ENCODE peak calls at places on chromosomes 1 and 21, in eight cellular contexts. L is thoracic aorta, B is NT2/D1, H is hepatocyte, W is aorta, I is colonic mucosa, K is heart left ventricle, Y is Peyer's patch. E is an unnamed sample.

GRCh38 chr1:101236546-101237228 is at the start of gene S1PR1:
- DNase-seq in Y (peak; percentile 63), K (peak; percentile 87), L (no peak), B (no peak), H (peak; percentile 71), I (peak; percentile 40), W (peak; percentile 84), E (peak; percentile 83)

GRCh38 chr1:14113841-14114567 is 414.0 kb downstream of the PRDM2 start:
- DNase-seq in H (peak; percentile 78), Y (no peak), K (peak; percentile 23), W (no peak), L (no peak), B (peak; percentile 60), I (peak; percentile 35), E (peak; percentile 34)

GRCh38 chr1:218488531-218488930 is 143.4 kb downstream of the TGFB2 start:
- DNase-seq in B (no peak), W (no peak), I (no peak), H (no peak), Y (no peak), L (no peak), K (no peak), E (no peak)

GRCh38 chr1:58397187-58397820 is 149.2 kb downstream of the OMA1 start:
- DNase-seq in Y (no peak), B (no peak), K (no peak), I (no peak), W (no peak), L (no peak), H (peak; percentile 17), E (no peak)

GRCh38 chr1:7300893-7301292 is 470.2 kb upstream of the VAMP3 start:
- DNase-seq in B (no peak), L (no peak), H (peak; percentile 72), Y (no peak), I (peak; percentile 26), K (no peak), W (no peak), E (no peak)

GRCh38 chr1:51518730-51519047 is 377 bp downstream of the EPS15 start:
- DNase-seq in K (peak; percentile 57), I (peak; percentile 69), Y (peak; percentile 89), B (no peak), L (no peak), H (peak; percentile 89), W (peak; percentile 65), E (peak; percentile 50)

GRCh38 chr1:9284061-9284460 is 8.6 kb upstream of the SPSB1 start:
- DNase-seq in H (no peak), K (no peak), I (no peak), L (no peak), Y (no peak), B (no peak), W (no peak), E (no peak)

GRCh38 chr1:198064181-198064580 is 92.6 kb upstream of the NEK7 start:
- DNase-seq in W (no peak), B (no peak), I (no peak), Y (no peak), H (no peak), K (no peak), L (no peak), E (no peak)

GRCh38 chr21:24336491-24336890 is 1270.8 kb downstream of the MRPL39 start:
- DNase-seq in H (no peak), L (no peak), I (no peak), Y (no peak), K (no peak), B (no peak), W (no peak), E (no peak)

GRCh38 chr1:200030791-200031190 is 3.3 kb downstream of the NR5A2 start:
- DNase-seq in Y (no peak), W (no peak), L (no peak), K (no peak), I (no peak), H (no peak), B (no peak), E (no peak)

GRCh38 chr1:7650801-7651200 is 120.3 kb upstream of the VAMP3 start:
- DNase-seq in I (no peak), L (no peak), H (peak; percentile 73), B (no peak), K (no peak), W (no peak), Y (no peak), E (no peak)

GRCh38 chr21:36125513-36126121 is 9.3 kb upstream of the CBR3 start:
- DNase-seq in W (peak; percentile 64), Y (no peak), B (no peak), L (no peak), H (peak; percentile 73), K (peak; percentile 32), I (peak; percentile 69), E (peak; percentile 40)

GRCh38 chr1:59750612-59751395 is 63.9 kb upstream of the HOOK1 start:
- DNase-seq in I (no peak), W (peak; percentile 72), K (no peak), H (peak; percentile 71), B (no peak), L (peak; percentile 26), Y (no peak), E (no peak)

GRCh38 chr21:34882719-34883131 is 166.4 kb downstream of the RUNX1 start:
- DNase-seq in L (no peak), H (no peak), Y (no peak), W (no peak), B (no peak), K (no peak), I (no peak), E (no peak)
- H3K4me3 ChIP-seq in L (peak overlapping the region; percentile 74), H (no peak overlapping the region), Y (no peak overlapping the region), W (no peak overlapping the region), B (no peak overlapping the region), K (peak overlapping the region; percentile 65), I (no peak overlapping the region), E (no peak overlapping the region)

DNA sequence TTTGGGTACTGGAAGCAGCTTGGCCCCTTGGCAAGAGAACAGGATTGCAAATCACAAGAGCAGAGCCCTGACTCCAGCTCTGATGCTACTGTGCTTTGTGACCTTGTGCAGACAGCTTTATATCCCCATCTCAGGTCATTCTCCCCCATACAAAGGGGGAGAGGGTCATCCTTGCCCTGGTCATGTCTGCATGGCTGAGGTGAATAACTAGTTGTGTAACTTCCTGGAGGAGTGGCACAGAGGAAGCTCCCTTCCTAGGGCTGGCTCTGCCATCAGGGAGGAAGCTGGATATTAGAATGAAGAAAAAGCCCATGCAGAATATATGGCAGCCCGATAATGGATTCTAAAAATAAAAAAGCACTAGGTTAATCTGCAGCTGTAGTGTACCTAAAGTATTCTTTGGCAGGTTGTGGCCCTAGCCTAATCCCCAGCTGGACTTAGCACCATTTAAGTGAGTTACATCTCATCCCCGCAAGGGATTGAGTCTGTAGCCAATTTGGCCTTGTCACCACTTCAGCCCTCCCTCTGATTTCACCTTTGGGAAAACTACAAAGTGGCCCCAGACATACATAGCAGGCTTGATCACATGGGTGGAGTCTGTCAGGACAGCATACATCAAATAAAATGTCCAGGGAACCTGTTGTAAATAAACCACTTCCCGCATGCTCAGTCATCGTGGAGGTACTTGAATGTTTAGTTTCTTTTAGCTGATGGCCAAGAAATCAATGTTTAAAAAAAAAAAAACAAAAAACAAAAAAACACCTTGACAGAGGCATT is 142.7 kb downstream of the DHRS3 start:
- DNase-seq in Y (no peak), W (no peak), B (no peak), I (peak; percentile 67), K (no peak), H (no peak), L (no peak), E (no peak)
- H3K4me1 ChIP-seq in Y (peaks cover 15% of the 10 kb centered on the region), W (peaks cover 20% of the 10 kb centered on the region), B (peaks cover 7% of the 10 kb centered on the region), I (peaks cover 48% of the 10 kb centered on the region), K (peaks cover 98% of the 10 kb centered on the region), H (peaks cover 72% of the 10 kb centered on the region), L (peaks cover 48% of the 10 kb centered on the region), E (peaks cover 100% of the 10 kb centered on the region)

GRCh38 chr1:233180626-233181364 is 114.7 kb downstream of the PCNX2 start:
- DNase-seq in I (no peak), H (no peak), L (no peak), Y (no peak), W (no peak), B (no peak), K (no peak), E (no peak)
- H3K4me3 ChIP-seq in I (no peak overlapping the region), H (no peak overlapping the region), L (no peak overlapping the region), Y (no peak overlapping the region), W (no peak overlapping the region), B (no peak overlapping the region), K (no peak overlapping the region), E (no peak overlapping the region)

GRCh38 chr1:229190057-229190590 is 80.8 kb upstream of the RAB4A start:
- DNase-seq in Y (no peak), K (no peak), L (no peak), W (no peak), I (no peak), B (no peak), H (no peak), E (no peak)
- H3K4me1 ChIP-seq in Y (no peaks in the 10 kb centered on the region), K (no peaks in the 10 kb centered on the region), L (no peaks in the 10 kb centered on the region), W (no peaks in the 10 kb centered on the region), I (no peaks in the 10 kb centered on the region), B (peaks cover 2% of the 10 kb centered on the region), H (no peaks in the 10 kb centered on the region), E (no peaks in the 10 kb centered on the region)

DNA sequence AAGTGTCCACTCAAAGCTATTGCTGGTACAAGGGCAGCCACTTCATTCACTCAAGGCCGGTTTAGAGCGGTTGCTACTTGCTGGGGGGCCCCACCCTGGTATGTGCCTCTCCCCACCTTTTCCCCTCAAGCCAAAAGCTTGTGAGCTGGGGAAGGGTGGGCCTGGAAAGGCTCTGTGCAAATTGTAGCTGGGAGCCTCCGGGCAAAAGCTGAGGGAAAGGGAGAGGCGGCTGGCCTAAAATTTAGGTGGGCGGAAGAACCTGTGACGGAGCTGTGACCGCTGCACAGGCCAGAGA is 306 bp upstream of the SH3D21 start:
- DNase-seq in H (peak; percentile 54), Y (no peak), W (no peak), I (peak; percentile 48), K (no peak), B (no peak), L (no peak), E (no peak)
- H3K4me3 ChIP-seq in H (no peak overlapping the region), Y (peak overlapping the region; percentile 84), W (no peak overlapping the region), I (peak overlapping the region; percentile 94), K (peak overlapping the region; percentile 91), B (peak overlapping the region; percentile 89), L (peak overlapping the region; percentile 94), E (peak overlapping the region; percentile 81)

E was measured in left ventricle myocardium inferior.